ENCODE peak calls at places on chromosomes 11 and 22, in seven cellular contexts. Z is heart left ventricle, T is ovary, B is IMR-90, M is HCT116, Y is uterus, R is gastrocnemius medialis. K is an unnamed sample. For H3K4me1, the result is how much of the 10 kb centered on the place peaks cover.

GRCh38 chr11:76798656-76799055 is 15.5 kb downstream of the TSKU start:
- DNase-seq in M (no peak), Z (no peak), R (no peak), T (no peak), Y (no peak), B (no peak), K (no peak)

GRCh38 chr11:34631737-34632104 is 10.8 kb downstream of the EHF start:
- DNase-seq in R (no peak), B (no peak), T (no peak), Z (no peak), M (no peak), Y (no peak), K (no peak)

GRCh38 chr11:107801641-107802040 is 56.9 kb downstream of the SLC35F2 start:
- DNase-seq in T (no peak), Z (no peak), R (no peak), B (no peak), Y (no peak), M (no peak), K (no peak)

GRCh38 chr11:29564501-29564900 is 452.3 kb downstream of the KCNA4 start:
- DNase-seq in B (no peak), Z (no peak), Y (no peak), R (no peak), M (no peak), T (no peak), K (no peak)

GRCh38 chr11:20253796-20254195 is 93.5 kb upstream of the DBX1 start:
- DNase-seq in Y (no peak), M (no peak), B (no peak), T (no peak), Z (no peak), R (no peak), K (no peak)

GRCh38 chr22:31620756-31621480 is 41.1 kb downstream of the PISD start:
- DNase-seq in Z (no peak), R (no peak), B (no peak), T (no peak), M (no peak), Y (no peak), K (no peak)

GRCh38 chr11:45885921-45886721 is 670 bp downstream of the MAPK8IP1 start:
- DNase-seq in Y (no peak), Z (no peak), B (no peak), M (no peak), T (peak), R (no peak), K (no peak)

GRCh38 chr11:3830741-3831140 is 10.0 kb downstream of the RHOG start:
- DNase-seq in B (no peak), Y (no peak), R (no peak), M (no peak), T (no peak), Z (peak), K (no peak)

GRCh38 chr11:79637219-79637618 is 196.4 kb upstream of the TENM4 start:
- DNase-seq in Z (no peak), R (no peak), Y (no peak), T (no peak), M (no peak), B (no peak), K (no peak)

GRCh38 chr11:118379497-118379896 is 20.1 kb downstream of the UBE4A start:
- DNase-seq in R (no peak), Z (no peak), B (no peak), M (no peak), T (no peak), Y (no peak), K (no peak)

GRCh38 chr22:40203568-40203967 is 25.8 kb downstream of the TNRC6B start:
- DNase-seq in R (no peak), Y (no peak), Z (no peak), T (no peak), M (no peak), B (peak), K (no peak)

GRCh38 chr11:14793546-14793945 is 98.5 kb downstream of the CYP2R1 start:
- DNase-seq in R (no peak), Z (no peak), T (no peak), Y (no peak), B (no peak), M (no peak), K (no peak)

GRCh38 chr11:44335052-44335894 is 25.3 kb upstream of the ALX4 start:
- DNase-seq in M (no peak), Y (no peak), Z (no peak), R (no peak), T (no peak), B (no peak), K (no peak)

GRCh38 chr11:96004862-96005261 is 81.0 kb upstream of the MTMR2 start:
- DNase-seq in Z (no peak), T (no peak), R (no peak), B (no peak), Y (no peak), M (no peak), K (no peak)

GRCh38 chr22:39343259-39344045 is 6.3 kb upstream of the SYNGR1 start:
- DNase-seq in Y (peak), T (peak), B (peak), Z (peak), M (peak), R (peak), K (peak)

GRCh38 chr11:27291302-27291889 is 71.6 kb downstream of the CCDC34 start:
- DNase-seq in M (peak), Y (no peak), R (no peak), B (no peak), Z (no peak), T (no peak), K (peak)

GRCh38 chr11:128531588-128531987 is 55.8 kb downstream of the ETS1 start:
- DNase-seq in B (no peak), Y (no peak), M (no peak), R (no peak), Z (no peak), T (no peak), K (no peak)

GRCh38 chr11:20327377-20327776 is 36.1 kb upstream of the HTATIP2 start:
- DNase-seq in T (no peak), Z (no peak), M (no peak), B (no peak), Y (no peak), R (no peak), K (no peak)

GRCh38 chr22:28670153-28670552 is 9.5 kb downstream of the TTC28 start:
- DNase-seq in B (no peak), Z (no peak), T (no peak), M (no peak), Y (no peak), R (no peak), K (no peak)

GRCh38 chr22:38080847-38081635 is 2.9 kb downstream of the SLC16A8 start:
- DNase-seq in M (no peak), Y (no peak), T (no peak), Z (peak), B (peak), R (no peak), K (peak)

GRCh38 chr11:116693206-116694016 is 79.4 kb downstream of the BUD13 start:
- DNase-seq in Z (no peak), B (no peak), T (no peak), Y (peak), M (no peak), R (no peak), K (peak)

GRCh38 chr22:36355894-36356293 is 31.9 kb downstream of the MYH9 start:
- DNase-seq in Y (no peak), M (no peak), R (no peak), T (no peak), B (no peak), Z (no peak), K (no peak)

GRCh38 chr22:37196539-37197450 is 8.7 kb upstream of the C1QTNF6 start:
- DNase-seq in Z (peak), Y (peak), R (peak), T (peak), B (peak), M (peak), K (peak)

GRCh38 chr11:28838741-28839140 is 730.6 kb downstream of the METTL15 start:
- DNase-seq in T (no peak), R (no peak), B (peak), Z (no peak), M (no peak), Y (no peak), K (no peak)

GRCh38 chr22:49251371-49251770 is 576.3 kb downstream of the BRD1 start:
- DNase-seq in B (no peak), Y (no peak), Z (no peak), M (no peak), T (peak), R (no peak), K (no peak)

GRCh38 chr11:61026121-61027031 is 54.9 kb downstream of the CD6 start:
- DNase-seq in M (no peak), B (no peak), T (no peak), Z (no peak), R (no peak), Y (no peak), K (no peak)

GRCh38 chr11:62012451-62013265 is 45.2 kb upstream of the FTH1 start:
- DNase-seq in T (no peak), M (no peak), Y (peak), R (no peak), Z (no peak), B (peak), K (peak)

DNA sequence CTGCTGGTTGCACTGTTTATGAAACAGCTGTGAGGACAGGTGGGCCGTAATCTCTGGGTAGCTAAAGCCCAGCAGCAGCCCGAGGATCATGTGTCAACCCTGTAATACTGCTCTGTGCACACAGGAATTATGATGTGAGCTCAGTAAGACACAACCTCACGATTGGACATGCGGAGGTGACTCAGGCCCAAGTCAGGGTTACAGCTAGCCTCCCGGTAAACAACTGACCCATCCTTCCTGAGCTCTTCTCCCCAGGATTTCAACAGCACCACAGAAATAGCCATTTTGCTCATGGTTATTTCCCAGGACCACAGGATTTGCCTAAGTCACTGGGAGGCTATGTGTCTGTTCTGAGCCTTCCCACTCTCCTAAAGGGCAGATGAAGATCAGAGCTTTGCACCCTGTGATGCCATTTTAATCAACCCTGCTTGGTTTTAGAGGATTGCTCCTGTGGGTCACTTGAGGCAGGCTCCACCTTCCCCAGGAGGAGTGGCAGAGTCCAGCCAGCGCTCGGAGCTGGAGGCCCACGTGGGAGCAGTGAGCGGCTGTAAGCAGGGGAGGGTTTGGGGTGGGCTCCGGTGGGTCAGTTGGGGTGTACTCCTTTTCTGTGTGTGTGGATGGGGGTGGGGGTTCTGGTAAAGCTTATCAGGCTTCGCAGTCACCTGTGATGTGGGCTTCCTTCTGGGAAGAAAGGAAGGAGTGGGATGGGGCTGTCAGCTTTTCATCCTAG is at the start of gene AMPD3:
- DNase-seq in R (peak), Z (no peak), M (peak), T (peak), B (peak), Y (peak), K (peak)
- TF ChIP-seq POLR2A in R (peak), Z (no peak), M (no peak), T (no peak), B (peak), Y (peak), K (no peak)

DNA sequence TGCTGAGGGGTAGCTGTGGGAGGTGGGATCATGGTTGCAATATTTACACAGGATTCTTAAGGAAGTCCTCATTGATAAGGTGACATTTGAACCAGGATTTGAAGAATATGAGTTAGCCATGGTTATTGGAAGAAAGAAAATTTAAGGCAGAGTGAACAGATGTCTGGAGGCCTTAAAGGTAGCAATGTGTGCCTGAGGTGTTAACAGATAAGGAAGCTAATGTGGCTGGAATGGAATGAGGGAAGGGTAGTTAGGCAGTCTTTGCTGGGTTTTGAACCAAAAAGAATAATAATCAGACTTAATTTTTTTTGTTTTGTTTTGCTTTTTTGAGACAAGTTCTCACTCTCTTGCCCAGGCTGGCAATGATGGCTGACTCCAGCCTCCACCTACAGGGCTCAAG is 9.7 kb upstream of the DEPDC7 start:
- DNase-seq in Z (no peak), T (no peak), R (no peak), M (no peak), B (no peak), Y (no peak), K (no peak)
- H3K4me1 ChIP-seq in Z (under half), T (under half), R (under half), M (under half), B (under half), Y (under half), K (under half)

DNA sequence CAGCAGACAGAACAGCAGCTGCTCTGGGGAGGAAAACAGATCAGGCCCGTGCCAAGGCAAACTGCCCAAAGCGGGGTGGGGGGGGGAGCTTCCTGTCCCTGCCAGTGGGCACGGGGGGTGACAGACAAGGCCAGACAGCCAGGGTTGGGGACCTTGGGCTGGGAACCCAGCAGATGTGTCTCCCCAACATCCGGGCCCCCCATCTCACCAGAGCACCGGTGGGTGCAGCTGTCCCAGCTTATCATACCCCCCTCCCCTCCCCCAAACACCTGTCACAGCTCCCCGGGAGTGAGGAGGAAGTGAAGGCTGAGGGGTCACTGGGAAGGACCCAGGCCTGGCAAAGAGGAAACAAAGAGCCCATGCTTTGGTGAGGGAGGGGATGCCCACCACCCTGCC is 1.3 kb downstream of the PPP1R14B start:
- DNase-seq in M (no peak), Y (no peak), T (peak), R (peak), B (no peak), Z (peak), K (peak)
- TF ChIP-seq POLR2A in M (no peak), Y (no peak), T (no peak), R (no peak), B (no peak), Z (no peak), K (no peak)

DNA sequence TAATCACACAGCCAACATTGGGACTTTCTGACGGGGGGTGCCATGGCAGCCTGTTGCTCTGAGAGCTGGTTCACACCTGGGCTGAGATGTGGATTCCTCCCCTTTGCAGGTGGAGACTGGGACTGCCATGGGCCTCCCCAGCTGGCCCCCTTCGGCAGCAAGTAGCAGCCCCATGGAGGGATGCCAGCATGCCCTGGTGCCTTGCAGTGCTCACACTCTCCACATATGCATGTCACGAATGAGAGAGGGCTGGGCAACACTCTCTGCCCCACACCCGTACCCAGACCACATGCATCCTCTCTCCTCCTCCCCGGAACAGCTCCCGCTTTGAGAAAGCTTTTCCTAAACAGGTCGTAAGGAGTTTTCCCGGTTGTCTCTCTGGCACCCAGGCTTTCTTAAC is 231.1 kb upstream of the B3GAT1 start:
- DNase-seq in R (no peak), B (no peak), Z (no peak), M (no peak), T (no peak), Y (no peak), K (peak)
- H3K4me1 ChIP-seq in R (under half), B (under half), Z (under half), M (under half), T (under half), Y (under half), K (under half)

GRCh38 chr11:57776577-57776976 is 15.0 kb downstream of the CTNND1 start:
- DNase-seq in T (no peak), B (no peak), M (no peak), Y (no peak), Z (no peak), R (no peak), K (no peak)

GRCh38 chr11:57776101-57776511 is 14.5 kb downstream of the CTNND1 start:
- DNase-seq in B (peak), R (no peak), Z (peak), T (no peak), M (no peak), Y (no peak), K (no peak)

GRCh38 chr11:57779275-57779674 is 17.7 kb downstream of the CTNND1 start:
- DNase-seq in Z (peak), Y (no peak), T (no peak), B (peak), R (no peak), M (no peak), K (no peak)

GRCh38 chr11:57777969-57778317 is 16.3 kb downstream of the CTNND1 start:
- DNase-seq in T (no peak), M (no peak), Y (no peak), R (no peak), Z (no peak), B (no peak), K (no peak)

DNA sequence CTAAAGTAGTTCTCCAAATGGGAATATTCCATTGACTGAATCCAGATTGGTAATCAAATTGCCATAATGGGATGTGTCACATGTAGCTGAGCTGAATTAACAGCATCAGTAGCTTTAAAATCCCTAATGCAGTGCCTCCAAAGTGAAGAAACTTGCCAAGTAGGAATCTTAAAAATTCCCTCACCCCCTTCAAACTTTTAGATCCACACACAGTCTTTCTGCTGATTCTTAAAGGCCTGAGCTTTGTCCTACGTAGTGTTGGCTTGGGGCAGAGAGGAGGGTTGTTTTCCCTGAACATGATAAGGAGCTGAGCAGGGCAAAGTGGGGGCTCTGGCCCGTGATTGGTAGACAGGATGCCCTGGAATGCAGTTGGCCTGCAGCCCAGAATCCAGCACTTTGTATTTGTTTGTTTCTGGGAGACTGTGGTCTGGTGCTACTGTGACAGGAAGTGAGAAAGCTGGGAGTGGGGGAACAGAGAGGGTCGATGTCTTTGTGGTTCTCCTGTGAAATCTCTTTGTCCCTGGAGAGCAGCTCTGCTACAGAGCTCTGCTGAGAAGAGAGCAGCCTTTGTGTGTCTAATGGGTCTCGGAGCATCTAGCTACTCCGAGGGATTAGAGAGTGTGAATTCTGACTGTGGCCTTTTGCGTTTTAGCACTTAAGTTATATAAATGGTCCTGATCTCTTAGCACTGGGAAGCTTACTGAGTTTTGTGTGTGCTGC is 16.9 kb downstream of the CTNND1 start:
- DNase-seq in B (peak), Z (peak), M (peak), Y (peak), R (peak), T (peak), K (peak)
- TF ChIP-seq POLR2A in B (no peak), Z (no peak), M (no peak), Y (no peak), R (no peak), T (peak), K (peak)

DNA sequence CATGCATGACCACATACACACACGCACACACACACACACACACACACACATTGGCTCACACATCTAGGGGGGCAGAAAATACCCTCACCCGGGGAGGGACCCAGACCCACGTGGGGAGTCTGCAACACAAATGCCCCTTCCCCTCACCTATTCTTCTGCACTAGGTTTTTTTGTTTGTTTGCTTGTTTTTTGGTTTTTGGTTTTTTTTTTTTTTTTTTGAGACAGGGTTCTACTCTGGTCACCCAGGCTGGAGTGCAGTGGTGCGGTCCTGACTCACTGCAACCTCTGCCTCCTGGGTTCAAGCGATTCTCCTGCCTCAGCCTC is 28.4 kb downstream of the WEE1 start:
- DNase-seq in Z (no peak), M (no peak), B (no peak), T (no peak), R (no peak), Y (no peak), K (no peak)
- H3K4me1 ChIP-seq in Z (under half), M (under half), B (under half), T (under half), R (under half), Y (under half), K (under half)

GRCh38 chr11:102317099-102317767 is at the start of gene BIRC3:
- DNase-seq in R (peak), B (peak), T (peak), Y (peak), M (peak), Z (peak), K (peak)
- TF ChIP-seq POLR2A in R (peak), B (no peak), T (no peak), Y (peak), M (no peak), Z (no peak), K (peak)

DNA sequence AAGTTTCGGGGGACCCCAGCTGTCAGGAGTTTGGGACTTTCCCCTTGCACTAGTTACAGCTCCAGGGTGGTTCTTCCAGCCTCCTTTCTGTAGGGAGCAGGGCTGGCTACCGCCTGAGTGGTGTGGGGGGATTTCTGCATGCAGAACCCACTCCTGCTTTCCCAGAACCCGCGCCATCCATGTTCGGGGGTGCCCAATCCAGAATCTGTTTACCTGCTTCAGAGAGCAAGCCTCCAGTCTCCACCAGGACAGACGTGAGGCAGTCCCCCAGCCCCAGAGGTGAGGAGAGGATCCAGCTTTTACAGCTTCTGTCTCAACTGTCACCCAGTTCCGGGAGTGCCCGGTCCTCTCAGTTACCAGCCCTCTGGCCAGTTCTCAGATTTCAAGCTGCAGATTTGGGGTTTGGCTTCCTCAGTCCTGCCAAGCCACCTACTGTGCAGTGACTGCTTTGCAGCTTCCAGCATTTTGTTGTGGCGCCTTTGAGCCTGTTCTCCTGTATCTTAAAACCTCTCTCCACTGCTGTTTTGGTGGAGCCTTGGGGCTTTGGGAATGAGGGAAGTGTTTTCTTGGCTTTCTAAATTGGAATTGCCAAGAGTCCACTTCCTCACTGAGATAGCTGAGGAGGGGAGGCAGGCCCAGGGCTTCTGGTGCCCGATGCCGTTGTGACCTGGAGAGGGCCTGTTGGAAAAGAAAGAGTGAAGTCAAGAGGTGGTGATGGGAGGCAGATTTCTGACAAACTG is 513.2 kb downstream of the TBC1D22A start:
- DNase-seq in M (no peak), T (peak), R (no peak), B (no peak), Y (no peak), Z (peak), K (peak)
- H3K4me1 ChIP-seq in M (under half), T (under half), R (under half), B (under half), Y (under half), Z (under half), K (under half)